ENCODE peak calls at places on chromosomes 12 and 14, in seven cellular contexts. G is cardiac fibroblast, C is adrenal gland, U is fibroblast of mammary gland, M is psoas muscle, H is tibial nerve, Y is AG10803. N is an unnamed sample.

GRCh38 chr12:103144278-103144677 is 186.8 kb downstream of the ASCL1 start:
- DNase-seq in H (no peak), M (no peak), C (no peak), G (no peak), Y (no peak), U (no peak), N (no peak)

GRCh38 chr14:99670361-99671229 is 13.5 kb upstream of the CYP46A1 start:
- DNase-seq in U (peak; percentile 31), C (no peak), H (no peak), Y (peak; percentile 37), M (no peak), G (no peak), N (no peak)

GRCh38 chr14:58697266-58697926 is 59.6 kb downstream of the DACT1 start:
- DNase-seq in H (no peak), C (no peak), Y (no peak), U (no peak), M (no peak), G (no peak), N (no peak)

GRCh38 chr12:27554421-27555186 is 30.6 kb downstream of the PPFIBP1 start:
- DNase-seq in C (peak; percentile 60), Y (peak; percentile 86), U (peak; percentile 89), G (peak; percentile 90), M (peak; percentile 66), H (peak; percentile 53), N (peak; percentile 51)

GRCh38 chr14:68775614-68776126 is 17.2 kb downstream of the ZFP36L1 start:
- DNase-seq in Y (no peak), H (no peak), G (no peak), C (no peak), U (no peak), M (no peak), N (no peak)

GRCh38 chr12:73902270-73902669 is 635.4 kb upstream of the ATXN7L3B start:
- DNase-seq in G (no peak), H (no peak), Y (no peak), C (no peak), M (no peak), U (no peak), N (no peak)

GRCh38 chr12:116697305-116698130 is 40.4 kb downstream of the SPRING1 start:
- DNase-seq in C (peak; percentile 38), H (no peak), U (peak; percentile 30), M (no peak), Y (no peak), G (peak; percentile 21), N (no peak)

GRCh38 chr14:90421001-90421580 is 24.3 kb downstream of the CALM1 start:
- DNase-seq in M (no peak), G (no peak), U (no peak), C (no peak), Y (no peak), H (no peak), N (no peak)

GRCh38 chr14:100783630-100784321 is 42.1 kb upstream of the MEG3 start:
- DNase-seq in C (no peak), H (no peak), U (no peak), M (no peak), G (no peak), Y (no peak), N (no peak)

GRCh38 chr12:44851586-44851985 is 24.5 kb downstream of the NELL2 start:
- DNase-seq in C (no peak), U (no peak), Y (no peak), M (no peak), H (no peak), G (no peak), N (no peak)

GRCh38 chr12:123223241-123223668 is 9.7 kb downstream of the MPHOSPH9 start:
- DNase-seq in G (no peak), H (no peak), Y (no peak), M (no peak), U (no peak), C (no peak), N (no peak)

GRCh38 chr12:88793091-88793490 is 212.8 kb upstream of the KITLG start:
- DNase-seq in C (no peak), M (no peak), H (no peak), G (no peak), Y (peak; percentile 57), U (peak; percentile 60), N (no peak)

GRCh38 chr12:81797100-81797499 is 38.0 kb upstream of the PPFIA2 start:
- DNase-seq in Y (no peak), U (peak; percentile 34), C (no peak), G (peak; percentile 39), M (no peak), H (no peak), N (no peak)

GRCh38 chr12:9109737-9110491 is 5.8 kb downstream of the A2M start:
- DNase-seq in H (no peak), C (no peak), G (no peak), Y (no peak), M (no peak), U (no peak), N (no peak)

GRCh38 chr12:13595536-13596450 is 385.6 kb downstream of the GRIN2B start:
- DNase-seq in M (no peak), Y (no peak), H (no peak), U (no peak), C (no peak), G (no peak), N (no peak)

GRCh38 chr14:54794796-54795195 is 107.8 kb downstream of the GCH1 start:
- DNase-seq in C (no peak), M (no peak), G (no peak), U (no peak), H (no peak), Y (no peak), N (no peak)

GRCh38 chr14:104604461-104605449 is at the start of gene TMEM179:
- DNase-seq in C (peak; percentile 42), M (no peak), H (no peak), U (no peak), G (peak; percentile 14), Y (no peak), N (no peak)

GRCh38 chr12:47085815-47086252 is 6.1 kb upstream of the AMIGO2 start:
- DNase-seq in Y (peak; percentile 65), H (no peak), M (no peak), U (peak; percentile 51), G (peak; percentile 63), C (no peak), N (no peak)

GRCh38 chr12:57756406-57757341 is 1.8 kb downstream of the MARCHF9 start:
- DNase-seq in M (no peak), U (no peak), H (no peak), C (no peak), Y (no peak), G (peak; percentile 36), N (no peak)

DNA sequence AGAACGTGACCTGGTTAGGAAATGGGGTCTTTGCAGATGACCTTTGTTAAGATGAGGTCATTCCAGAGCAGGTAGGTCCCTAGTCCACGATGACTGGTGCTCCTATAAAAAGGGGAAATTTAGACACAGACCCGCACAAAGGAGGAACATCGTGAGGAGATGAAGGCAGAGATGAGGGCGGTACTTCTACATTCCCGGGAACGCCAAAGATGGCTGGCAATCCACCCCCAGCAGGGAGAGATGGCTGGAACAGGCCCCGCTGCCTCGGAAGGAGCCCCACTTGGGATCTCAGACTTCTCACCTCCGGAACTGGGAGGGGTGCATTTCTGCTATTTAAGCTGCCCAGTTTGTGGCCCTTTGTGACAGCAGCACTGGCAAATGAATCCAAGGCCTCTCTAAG is 85.0 kb downstream of the ITPK1 start:
- DNase-seq in H (no peak), M (no peak), C (no peak), G (no peak), Y (no peak), U (no peak), N (no peak)
- TF ChIP-seq CTCF in H (no peak), M (no peak), C (no peak), G (no peak), Y (no peak), U (no peak), N (no peak)

DNA sequence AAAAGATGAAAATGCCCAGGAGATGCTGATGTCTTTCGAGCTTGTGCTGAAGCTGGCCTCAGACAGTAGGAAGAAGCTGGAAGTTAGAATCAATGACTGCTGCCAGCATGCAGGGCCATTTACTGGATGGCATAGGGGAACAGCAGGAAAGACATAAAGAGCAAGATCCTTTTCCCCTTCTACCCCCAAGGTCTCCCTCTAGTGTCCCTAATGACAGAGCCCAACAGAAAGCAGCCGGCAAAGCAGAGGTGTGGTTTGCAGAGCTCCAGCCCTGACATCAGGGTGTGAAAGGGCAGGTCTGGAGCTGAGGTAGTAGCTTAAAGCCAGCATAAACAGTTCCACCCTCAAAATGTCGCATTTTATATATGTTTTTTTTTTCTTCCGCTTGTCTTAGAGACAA is 1560.7 kb upstream of the TMEM132C start:
- DNase-seq in Y (no peak), M (no peak), H (no peak), C (no peak), G (no peak), U (no peak), N (no peak)
- TF ChIP-seq CTCF in Y (no peak), M (no peak), H (no peak), C (no peak), G (no peak), U (no peak), N (no peak)

GRCh38 chr12:6277982-6278438 is 32.5 kb upstream of the PLEKHG6 start:
- DNase-seq in M (no peak), G (no peak), U (no peak), Y (no peak), H (no peak), C (no peak), N (peak; percentile 75)

GRCh38 chr12:6275609-6276246 is 34.8 kb upstream of the PLEKHG6 start:
- DNase-seq in H (no peak), Y (no peak), M (no peak), C (no peak), U (no peak), G (no peak), N (no peak)

GRCh38 chr12:6276247-6276887 is 34.1 kb upstream of the PLEKHG6 start:
- DNase-seq in U (no peak), M (no peak), Y (no peak), G (no peak), H (no peak), C (no peak), N (no peak)

GRCh38 chr12:6278439-6279255 is 31.8 kb upstream of the PLEKHG6 start:
- DNase-seq in H (peak; percentile 73), C (peak; percentile 91), U (peak; percentile 75), G (peak; percentile 89), Y (peak; percentile 77), M (peak; percentile 88), N (peak; percentile 86)

DNA sequence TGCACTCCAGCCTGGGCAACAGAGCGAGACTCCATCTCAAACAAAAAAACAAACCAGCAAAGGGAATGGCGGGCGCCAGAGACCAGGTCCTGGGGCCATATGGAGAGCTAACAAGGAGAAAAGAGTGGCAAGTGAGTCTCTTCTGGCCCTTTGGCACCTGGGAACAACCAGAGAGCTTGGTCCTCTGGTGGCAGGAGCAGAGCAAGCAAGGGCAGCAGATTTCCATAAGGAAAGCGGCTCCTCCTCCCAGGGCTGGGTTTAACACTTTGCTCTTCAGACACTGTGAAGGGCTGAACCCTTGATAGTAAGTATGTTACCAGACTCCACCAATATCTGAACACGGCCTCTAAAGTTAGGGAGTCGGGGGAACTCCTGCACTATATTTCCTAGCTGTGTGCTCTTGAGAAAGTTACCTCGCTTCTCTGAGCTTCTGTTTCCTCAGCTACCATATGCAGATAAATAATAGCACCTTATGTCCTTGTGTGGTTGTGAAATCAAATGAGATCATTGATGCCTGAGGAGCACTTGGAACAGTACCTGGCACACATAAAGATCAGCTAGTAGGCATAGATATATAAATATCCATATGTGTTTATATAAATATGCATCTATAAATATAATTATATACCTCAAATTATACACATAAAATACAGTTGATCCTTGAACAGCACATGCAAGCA is 33.4 kb upstream of the PLEKHG6 start:
- DNase-seq in U (no peak), C (no peak), H (no peak), M (no peak), Y (no peak), G (no peak), N (no peak)
- TF ChIP-seq CTCF in U (no peak), C (no peak), H (no peak), M (no peak), Y (peak; percentile 31), G (no peak), N (no peak)

GRCh38 chr12:32312049-32312670 is 87.2 kb upstream of the FGD4 start:
- DNase-seq in U (peak; percentile 73), M (no peak), G (peak; percentile 87), C (no peak), H (no peak), Y (peak; percentile 80), N (no peak)
- TF ChIP-seq CTCF in U (peak; percentile 60), M (peak; percentile 43), G (peak; percentile 57), C (peak; percentile 49), H (peak; percentile 41), Y (peak; percentile 61), N (no peak)